ENCODE peak calls at places on chromosomes 16 and 17, in seven cellular contexts. G, Q, O, T, K, L and E are unnamed samples. For H3K4me1 and H3K9me3, the result is how much of the 10 kb centered on the place peaks cover.

GRCh38 chr17:15651001-15651582 is 31.6 kb upstream of the FBXW10B start:
- DNase-seq in L (no peak), O (no peak), T (no peak), K (no peak), G (no peak), Q (no peak), E (peak)

GRCh38 chr16:11495066-11495407 is 91.7 kb downstream of the LITAF start:
- DNase-seq in T (no peak), K (no peak), Q (no peak), G (no peak), L (no peak), O (no peak), E (no peak)

GRCh38 chr16:65770752-65771151 is 595.7 kb upstream of the CDH5 start:
- DNase-seq in K (no peak), G (no peak), L (no peak), T (peak), Q (no peak), O (no peak), E (no peak)

GRCh38 chr17:72358465-72358864 is 237.6 kb downstream of the SOX9 start:
- DNase-seq in L (no peak), K (peak), Q (no peak), T (no peak), G (no peak), O (no peak), E (no peak)

GRCh38 chr16:83409347-83409746 is 398.4 kb upstream of the HSBP1 start:
- DNase-seq in L (no peak), O (no peak), G (no peak), T (peak), K (no peak), Q (no peak), E (no peak)

GRCh38 chr17:13084420-13084819 is 66.6 kb upstream of the ELAC2 start:
- DNase-seq in L (no peak), T (no peak), O (no peak), Q (no peak), K (no peak), G (no peak), E (no peak)

GRCh38 chr17:67637901-67638641 is 79.7 kb upstream of the NOL11 start:
- DNase-seq in Q (peak), K (no peak), G (peak), L (no peak), T (peak), O (no peak), E (no peak)

GRCh38 chr17:2503627-2504026 is 8.1 kb downstream of the METTL16 start:
- DNase-seq in Q (no peak), L (no peak), O (no peak), K (no peak), T (no peak), G (no peak), E (no peak)

GRCh38 chr16:81996664-81997529 is 14.4 kb downstream of the SDR42E1 start:
- DNase-seq in K (peak), Q (no peak), T (no peak), L (peak), O (no peak), G (peak), E (no peak)

GRCh38 chr17:65811043-65811442 is 249.6 kb upstream of the AXIN2 start:
- DNase-seq in G (no peak), T (no peak), L (no peak), O (no peak), K (no peak), Q (no peak), E (no peak)

GRCh38 chr16:83138976-83139690 is 512.4 kb downstream of the CDH13 start:
- DNase-seq in O (no peak), K (peak), L (no peak), G (no peak), Q (no peak), T (no peak), E (no peak)

GRCh38 chr16:51416921-51417320 is 265.9 kb upstream of the SALL1 start:
- DNase-seq in K (peak), G (no peak), T (no peak), Q (no peak), O (no peak), L (no peak), E (no peak)

GRCh38 chr17:53217311-53217710 is 605.4 kb upstream of the KIF2B start:
- DNase-seq in G (no peak), T (no peak), L (no peak), O (no peak), Q (no peak), K (no peak), E (no peak)

GRCh38 chr16:79801550-79802090 is 201.1 kb upstream of the MAF start:
- DNase-seq in G (no peak), K (no peak), T (peak), O (no peak), L (no peak), Q (no peak), E (no peak)

GRCh38 chr17:45123930-45124796 is 8.2 kb downstream of the PLCD3 start:
- DNase-seq in L (peak), K (peak), Q (peak), T (no peak), G (peak), O (no peak), E (no peak)

GRCh38 chr16:11515540-11516430 is 70.9 kb downstream of the LITAF start:
- DNase-seq in G (no peak), K (no peak), O (no peak), T (no peak), L (no peak), Q (no peak), E (no peak)

GRCh38 chr17:27384261-27384701 is 72.0 kb upstream of the KSR1 start:
- DNase-seq in L (no peak), K (peak), Q (peak), T (peak), O (peak), G (no peak), E (no peak)

GRCh38 chr16:3358884-3359283 is 3.2 kb downstream of the OR2C1 start:
- DNase-seq in O (no peak), Q (no peak), L (no peak), G (no peak), K (no peak), T (no peak), E (no peak)

GRCh38 chr16:85659805-85660511 is 28.8 kb downstream of the GINS2 start:
- DNase-seq in L (peak), K (peak), G (peak), Q (peak), T (no peak), O (peak), E (peak)

GRCh38 chr17:17022011-17022800 is 20.1 kb upstream of the MPRIP start:
- DNase-seq in G (no peak), L (no peak), T (no peak), K (no peak), Q (no peak), O (no peak), E (peak)

GRCh38 chr17:78933025-78933958 is 8.1 kb upstream of the TIMP2 start:
- DNase-seq in L (peak), K (peak), G (peak), Q (peak), O (no peak), T (peak), E (peak)

GRCh38 chr17:64240741-64241347 is 22.2 kb downstream of the TEX2 start:
- DNase-seq in K (peak), T (no peak), Q (no peak), O (no peak), G (no peak), L (no peak), E (no peak)

GRCh38 chr16:85608515-85608885 is 4.6 kb upstream of the GSE1 start:
- DNase-seq in T (no peak), O (no peak), Q (peak), L (no peak), K (no peak), G (no peak), E (no peak)

GRCh38 chr16:58124601-58124915 is 4.6 kb downstream of the CFAP20 start:
- DNase-seq in O (no peak), T (no peak), L (no peak), Q (no peak), K (peak), G (no peak), E (no peak)

GRCh38 chr16:58123896-58124600 is 5.1 kb downstream of the CFAP20 start:
- DNase-seq in Q (no peak), O (no peak), G (no peak), L (no peak), T (no peak), K (no peak), E (no peak)

GRCh38 chr16:58126451-58126968 is 2.7 kb downstream of the CFAP20 start:
- DNase-seq in O (no peak), T (no peak), G (no peak), L (no peak), Q (no peak), K (no peak), E (no peak)

GRCh38 chr16:58125781-58126335 is 3.3 kb downstream of the CFAP20 start:
- DNase-seq in Q (no peak), K (no peak), G (no peak), T (no peak), L (peak), O (no peak), E (no peak)

GRCh38 chr16:58125041-58125440 is 4.1 kb downstream of the CFAP20 start:
- DNase-seq in L (no peak), O (no peak), G (no peak), Q (no peak), T (no peak), K (no peak), E (no peak)
- H3K4me1 ChIP-seq in L (under half), O (half or more), G (under half), Q (under half), T (half or more), K (under half), E (under half)

GRCh38 chr16:89949121-89949742 is 677 bp downstream of the DEF8 start:
- DNase-seq in G (no peak), Q (no peak), T (no peak), O (no peak), K (no peak), L (no peak), E (no peak)

GRCh38 chr16:89944773-89945172 is 3.8 kb upstream of the DEF8 start:
- DNase-seq in K (no peak), L (peak), G (no peak), Q (no peak), O (no peak), T (no peak), E (no peak)

GRCh38 chr16:89946515-89946914 is 2.0 kb upstream of the DEF8 start:
- DNase-seq in G (no peak), T (no peak), L (no peak), Q (no peak), O (no peak), K (no peak), E (no peak)

GRCh38 chr16:89949756-89950155 is 1.2 kb downstream of the DEF8 start:
- DNase-seq in Q (no peak), O (no peak), T (no peak), L (peak), K (no peak), G (no peak), E (no peak)

DNA sequence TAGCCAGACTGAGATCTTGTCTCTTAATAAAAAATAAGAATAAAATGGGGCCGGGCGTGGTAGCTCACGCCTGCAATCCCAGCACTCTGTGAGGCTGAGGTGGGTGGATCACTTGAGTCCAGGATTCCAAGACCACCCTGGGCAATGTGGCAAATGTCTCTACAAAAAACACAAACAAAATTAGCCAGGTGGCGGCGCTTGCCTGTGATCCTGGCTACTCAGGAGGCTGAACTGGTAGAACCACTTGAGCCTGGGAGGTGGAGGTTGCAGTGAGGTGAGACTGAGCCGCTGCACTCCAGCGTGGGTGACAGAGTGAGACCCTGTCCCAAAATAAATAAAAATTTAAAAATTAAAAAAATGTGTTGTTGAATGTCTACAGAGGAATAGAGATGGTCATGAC is 2.9 kb upstream of the DEF8 start:
- DNase-seq in O (no peak), T (no peak), K (no peak), G (no peak), L (peak), Q (no peak), E (no peak)
- TF ChIP-seq CTCF in O (peak), T (no peak), K (no peak), G (no peak), L (peak), Q (no peak), E (no peak)

GRCh38 chr16:844638-845348 is 44.3 kb upstream of the GNG13 start:
- DNase-seq in Q (no peak), L (no peak), G (no peak), K (no peak), O (no peak), T (no peak), E (no peak)
- H3K9me3 ChIP-seq in Q (under half), L (under half), G (under half), K (under half), O (under half), T (under half), E (under half)

GRCh38 chr16:28172331-28172730 is 39.4 kb downstream of the XPO6 start:
- DNase-seq in T (no peak), G (no peak), L (no peak), K (no peak), Q (no peak), O (no peak), E (no peak)
- H3K4me1 ChIP-seq in T (under half), G (under half), L (under half), K (under half), Q (under half), O (under half), E (under half)

DNA sequence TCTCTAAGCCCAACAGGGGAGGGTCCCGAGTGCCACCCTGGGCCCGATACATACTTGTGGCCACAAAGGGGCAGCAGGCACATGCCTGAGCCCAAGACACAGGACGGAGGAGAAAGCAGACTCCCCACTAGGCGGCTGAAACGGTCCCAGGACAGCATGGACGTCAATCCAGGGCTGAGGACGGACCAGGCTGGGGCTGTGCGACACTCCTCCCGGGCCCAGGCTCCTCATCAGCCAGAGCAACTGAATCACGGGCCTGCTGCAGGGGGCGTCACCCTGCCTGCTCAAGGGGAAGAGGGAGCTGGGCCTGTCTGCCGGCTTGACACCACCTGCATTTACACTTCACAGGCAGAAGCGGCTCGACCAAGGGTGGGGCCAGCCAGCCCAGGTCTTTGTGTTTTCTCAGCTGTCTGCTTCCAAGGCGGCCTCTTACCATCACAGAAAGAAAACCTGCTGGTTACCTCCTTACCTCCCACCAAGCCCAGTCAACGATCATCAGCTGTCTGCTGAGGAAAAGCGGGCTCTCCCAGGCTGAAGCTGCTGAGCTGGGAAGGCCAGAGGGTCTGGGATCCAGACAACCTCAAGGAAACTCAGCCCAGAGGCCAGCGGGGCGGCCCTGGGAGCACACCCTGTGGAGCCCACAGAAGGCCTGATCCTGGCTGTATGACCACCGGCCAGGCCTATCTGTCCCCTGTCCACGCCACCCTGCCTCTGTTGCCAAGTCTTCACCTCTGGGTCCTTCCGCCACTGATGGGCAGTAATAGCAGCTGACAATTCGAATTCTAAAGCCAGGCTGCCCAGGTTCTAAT is 26.4 kb downstream of the KIFC3 start:
- DNase-seq in T (no peak), K (no peak), Q (no peak), L (no peak), G (no peak), O (no peak), E (no peak)
- TF ChIP-seq CTCF in T (no peak), K (peak), Q (no peak), L (peak), G (peak), O (no peak), E (peak)

DNA sequence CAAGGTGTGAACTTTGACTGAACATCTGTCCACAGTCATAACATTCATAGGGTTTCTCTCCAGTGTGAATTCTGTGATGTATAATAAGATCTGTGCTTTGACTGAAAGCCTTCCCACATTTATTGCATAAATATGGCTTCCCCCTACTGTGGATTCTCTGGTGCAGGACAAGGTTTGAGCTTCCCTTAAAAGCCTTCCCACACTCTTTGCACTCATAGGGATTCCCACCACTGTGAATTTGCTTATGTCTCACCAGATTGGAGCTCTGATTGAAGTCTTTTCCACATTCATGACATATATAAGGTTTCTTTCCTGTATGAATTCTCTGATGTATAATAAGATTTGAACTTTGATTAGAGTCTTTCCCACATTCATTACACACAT is 8.3 kb downstream of the ZNF594 start:
- DNase-seq in L (no peak), O (no peak), T (no peak), K (no peak), Q (no peak), G (no peak), E (no peak)
- H3K9me3 ChIP-seq in L (half or more), O (half or more), T (under half), K (half or more), Q (half or more), G (half or more), E (under half)